ENCODE peak calls at places on chromosomes 3 and 15, in seven cellular contexts. One of them, this sample, is unnamed.
A peak's percentile ranks its signal among the peaks of the same experiment; 100 is the strongest.

GRCh38 chr3:119604878-119605277 is 7.2 kb downstream of the PLA1A start:
- DNase-seq in WTC11: no peak
- DNase-seq in HEK293T: no peak
- DNase-seq in HCT116: no peak
- DNase-seq in K562: no peak
- DNase-seq in HepG2: no peak
- DNase-seq in H1: no peak
- DNase-seq in this sample: no peak

GRCh38 chr15:69607101-69607500 is 154.5 kb downstream of the RPLP1 start:
- DNase-seq in WTC11: no peak
- DNase-seq in HEK293T: no peak
- DNase-seq in K562: no peak
- DNase-seq in HepG2: no peak
- DNase-seq in HCT116: no peak
- DNase-seq in H1: no peak
- DNase-seq in this sample: no peak

GRCh38 chr15:59555696-59556095 is 55.9 kb upstream of the GCNT3 start:
- DNase-seq in HEK293T: no peak
- DNase-seq in HCT116: no peak
- DNase-seq in K562: no peak
- DNase-seq in HepG2: no peak
- DNase-seq in WTC11: no peak
- DNase-seq in H1: no peak
- DNase-seq in this sample: no peak

GRCh38 chr3:53073553-53074365 is 27.9 kb upstream of the SFMBT1 start:
- DNase-seq in HEK293T: no peak
- DNase-seq in HepG2: no peak
- DNase-seq in H1: no peak
- DNase-seq in HCT116: no peak
- DNase-seq in WTC11: peak; percentile 11
- DNase-seq in K562: no peak
- DNase-seq in this sample: no peak

GRCh38 chr3:159032311-159032710 is 230.5 kb downstream of the MFSD1 start:
- DNase-seq in HCT116: peak; percentile 12
- DNase-seq in HepG2: no peak
- DNase-seq in H1: no peak
- DNase-seq in WTC11: no peak
- DNase-seq in HEK293T: no peak
- DNase-seq in K562: no peak
- DNase-seq in this sample: no peak

GRCh38 chr3:144185291-144185690 is 213.7 kb downstream of the DIPK2A start:
- DNase-seq in H1: no peak
- DNase-seq in K562: no peak
- DNase-seq in HepG2: no peak
- DNase-seq in WTC11: no peak
- DNase-seq in HCT116: no peak
- DNase-seq in HEK293T: no peak
- DNase-seq in this sample: no peak

GRCh38 chr15:95929232-95929846 is 401.2 kb upstream of the NR2F2 start:
- DNase-seq in HCT116: no peak
- DNase-seq in WTC11: no peak
- DNase-seq in H1: no peak
- DNase-seq in HepG2: no peak
- DNase-seq in K562: peak; percentile 87
- DNase-seq in HEK293T: no peak
- DNase-seq in this sample: peak; percentile 48

GRCh38 chr15:99232740-99233139 is 16.6 kb downstream of the TTC23 start:
- DNase-seq in WTC11: no peak
- DNase-seq in HCT116: no peak
- DNase-seq in HepG2: no peak
- DNase-seq in H1: no peak
- DNase-seq in K562: no peak
- DNase-seq in HEK293T: no peak
- DNase-seq in this sample: no peak

GRCh38 chr15:28953573-28954195 is 67.9 kb downstream of the APBA2 start:
- DNase-seq in WTC11: no peak
- DNase-seq in HepG2: no peak
- DNase-seq in H1: no peak
- DNase-seq in HCT116: no peak
- DNase-seq in K562: no peak
- DNase-seq in HEK293T: no peak
- DNase-seq in this sample: no peak

GRCh38 chr3:171829841-171830559 is 13.1 kb upstream of the TMEM212 start:
- DNase-seq in WTC11: peak; percentile 78
- DNase-seq in HEK293T: peak; percentile 69
- DNase-seq in K562: no peak
- DNase-seq in H1: peak; percentile 73
- DNase-seq in HepG2: peak; percentile 81
- DNase-seq in HCT116: no peak
- DNase-seq in this sample: no peak

GRCh38 chr3:20564966-20565365 is 379.0 kb upstream of the SGO1 start:
- DNase-seq in WTC11: no peak
- DNase-seq in K562: no peak
- DNase-seq in HCT116: no peak
- DNase-seq in HEK293T: no peak
- DNase-seq in H1: no peak
- DNase-seq in HepG2: no peak
- DNase-seq in this sample: no peak

GRCh38 chr3:37138816-37139215 is 35.6 kb downstream of the LRRFIP2 start:
- DNase-seq in HEK293T: no peak
- DNase-seq in H1: no peak
- DNase-seq in K562: no peak
- DNase-seq in HepG2: peak; percentile 46
- DNase-seq in WTC11: no peak
- DNase-seq in HCT116: no peak
- DNase-seq in this sample: no peak

GRCh38 chr3:46829699-46830208 is 33.5 kb downstream of the MYL3 start:
- DNase-seq in HepG2: no peak
- DNase-seq in WTC11: no peak
- DNase-seq in HCT116: no peak
- DNase-seq in HEK293T: no peak
- DNase-seq in K562: no peak
- DNase-seq in H1: peak; percentile 36
- DNase-seq in this sample: peak; percentile 32

DNA sequence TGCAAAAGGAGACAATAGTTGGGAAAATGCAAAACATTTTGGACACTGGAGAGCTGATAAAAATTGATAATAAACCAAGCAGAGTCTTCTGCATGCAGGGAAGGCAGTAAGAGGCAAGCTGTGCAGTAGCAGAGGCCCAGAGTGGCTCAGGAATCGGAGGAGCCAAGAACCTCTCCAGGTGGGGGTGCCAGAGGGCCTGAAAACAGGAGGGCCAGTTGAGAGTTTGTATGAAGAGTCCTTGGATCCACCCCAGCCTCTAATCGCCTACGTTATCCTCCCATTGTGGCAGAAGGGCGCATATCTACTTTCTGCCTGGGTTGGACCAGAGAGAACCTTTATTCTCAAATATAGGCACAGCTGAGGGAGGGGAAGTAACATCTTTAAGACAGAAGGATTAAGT is 48.9 kb upstream of the RBP1 start:
- DNase-seq in HEK293T: peak; percentile 30
- DNase-seq in HCT116: peak; percentile 6
- DNase-seq in WTC11: peak; percentile 79
- DNase-seq in HepG2: peak; percentile 39
- DNase-seq in H1: peak; percentile 83
- DNase-seq in K562: peak; percentile 17
- DNase-seq in this sample: no peak
- TF ChIP-seq SP1 in HEK293T: no peak
- TF ChIP-seq SP1 in HCT116: no peak
- TF ChIP-seq SP1 in WTC11: no peak
- TF ChIP-seq SP1 in HepG2: no peak
- TF ChIP-seq SP1 in H1: no peak
- TF ChIP-seq SP1 in K562: no peak
- TF ChIP-seq SP1 in this sample: no peak

GRCh38 chr15:66677336-66677735 is 24.7 kb upstream of the SMAD6 start:
- DNase-seq in HCT116: no peak
- DNase-seq in K562: no peak
- DNase-seq in H1: no peak
- DNase-seq in HEK293T: no peak
- DNase-seq in WTC11: no peak
- DNase-seq in HepG2: no peak
- DNase-seq in this sample: no peak

GRCh38 chr15:66672867-66673266 is 29.2 kb upstream of the SMAD6 start:
- DNase-seq in WTC11: no peak
- DNase-seq in K562: no peak
- DNase-seq in HCT116: no peak
- DNase-seq in HepG2: no peak
- DNase-seq in HEK293T: no peak
- DNase-seq in H1: no peak
- DNase-seq in this sample: no peak

GRCh38 chr15:66673410-66674322 is 28.4 kb upstream of the SMAD6 start:
- DNase-seq in H1: peak; percentile 96
- DNase-seq in HepG2: no peak
- DNase-seq in WTC11: peak; percentile 95
- DNase-seq in HEK293T: peak; percentile 79
- DNase-seq in K562: peak; percentile 91
- DNase-seq in HCT116: peak; percentile 60
- DNase-seq in this sample: no peak

GRCh38 chr15:66675456-66675855 is 26.6 kb upstream of the SMAD6 start:
- DNase-seq in WTC11: no peak
- DNase-seq in HCT116: no peak
- DNase-seq in HEK293T: no peak
- DNase-seq in K562: no peak
- DNase-seq in H1: no peak
- DNase-seq in HepG2: no peak
- DNase-seq in this sample: no peak

DNA sequence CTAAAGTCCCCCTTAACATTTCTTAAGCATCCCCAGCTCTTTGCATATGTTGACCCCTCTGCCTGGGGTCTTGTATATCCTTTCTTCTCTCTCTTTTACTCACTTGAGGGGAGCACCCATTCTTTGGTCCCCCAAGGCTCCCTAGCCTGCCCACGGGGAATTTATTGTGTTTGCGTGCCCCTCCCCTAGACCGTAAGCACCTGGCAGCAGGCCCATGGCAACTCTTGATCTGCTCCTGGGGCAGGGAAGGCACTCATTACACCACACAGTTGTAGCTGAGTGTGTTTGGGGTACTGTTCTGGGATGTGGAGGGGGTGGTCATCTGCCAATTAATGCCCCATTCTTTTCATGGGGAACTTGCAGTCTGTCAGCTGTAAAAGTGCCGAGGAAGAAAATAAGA is 27.3 kb upstream of the SMAD6 start:
- DNase-seq in HCT116: no peak
- DNase-seq in H1: no peak
- DNase-seq in HepG2: no peak
- DNase-seq in WTC11: no peak
- DNase-seq in K562: no peak
- DNase-seq in HEK293T: no peak
- DNase-seq in this sample: no peak
- TF ChIP-seq SP1 in HCT116: no peak
- TF ChIP-seq SP1 in H1: no peak
- TF ChIP-seq SP1 in HepG2: no peak
- TF ChIP-seq SP1 in WTC11: no peak
- TF ChIP-seq SP1 in K562: no peak
- TF ChIP-seq SP1 in HEK293T: no peak
- TF ChIP-seq SP1 in this sample: no peak

GRCh38 chr3:183933160-183933559 is 48.5 kb upstream of the PARL start:
- DNase-seq in HepG2: no peak
- DNase-seq in K562: no peak
- DNase-seq in WTC11: no peak
- DNase-seq in HCT116: no peak
- DNase-seq in H1: no peak
- DNase-seq in HEK293T: no peak
- DNase-seq in this sample: no peak

GRCh38 chr3:183943739-183944138 is 59.1 kb upstream of the PARL start:
- DNase-seq in HepG2: no peak
- DNase-seq in WTC11: no peak
- DNase-seq in HCT116: no peak
- DNase-seq in H1: no peak
- DNase-seq in K562: no peak
- DNase-seq in HEK293T: no peak
- DNase-seq in this sample: no peak

GRCh38 chr3:183941216-183941615 is 56.5 kb upstream of the PARL start:
- DNase-seq in HepG2: no peak
- DNase-seq in H1: no peak
- DNase-seq in WTC11: no peak
- DNase-seq in HEK293T: no peak
- DNase-seq in HCT116: no peak
- DNase-seq in K562: no peak
- DNase-seq in this sample: no peak

GRCh38 chr3:183931881-183932280 is 47.2 kb upstream of the PARL start:
- DNase-seq in H1: no peak
- DNase-seq in HCT116: no peak
- DNase-seq in K562: no peak
- DNase-seq in WTC11: no peak
- DNase-seq in HEK293T: no peak
- DNase-seq in HepG2: no peak
- DNase-seq in this sample: no peak

GRCh38 chr3:183937601-183938286 is 53.1 kb upstream of the PARL start:
- DNase-seq in K562: no peak
- DNase-seq in H1: no peak
- DNase-seq in HepG2: no peak
- DNase-seq in WTC11: no peak
- DNase-seq in HEK293T: no peak
- DNase-seq in HCT116: no peak
- DNase-seq in this sample: no peak
- TF ChIP-seq SP1 in K562: no peak
- TF ChIP-seq SP1 in H1: no peak
- TF ChIP-seq SP1 in HepG2: no peak
- TF ChIP-seq SP1 in WTC11: no peak
- TF ChIP-seq SP1 in HEK293T: no peak
- TF ChIP-seq SP1 in HCT116: no peak
- TF ChIP-seq SP1 in this sample: no peak

GRCh38 chr3:198108756-198109155 is 148.7 kb downstream of the LMLN start:
- DNase-seq in WTC11: no peak
- DNase-seq in K562: no peak
- DNase-seq in H1: no peak
- DNase-seq in HCT116: no peak
- DNase-seq in HEK293T: no peak
- DNase-seq in HepG2: no peak
- DNase-seq in this sample: no peak

GRCh38 chr3:198107840-198108734 is 148.1 kb downstream of the LMLN start:
- DNase-seq in HEK293T: peak; percentile 39
- DNase-seq in HepG2: no peak
- DNase-seq in H1: no peak
- DNase-seq in WTC11: no peak
- DNase-seq in HCT116: no peak
- DNase-seq in K562: peak; percentile 52
- DNase-seq in this sample: no peak

GRCh38 chr3:198113219-198114053 is 153.4 kb downstream of the LMLN start:
- DNase-seq in H1: peak; percentile 54
- DNase-seq in HepG2: no peak
- DNase-seq in K562: no peak
- DNase-seq in WTC11: peak; percentile 40
- DNase-seq in HEK293T: no peak
- DNase-seq in HCT116: no peak
- DNase-seq in this sample: no peak

GRCh38 chr3:198112031-198112430 is 152.0 kb downstream of the LMLN start:
- DNase-seq in HCT116: no peak
- DNase-seq in H1: no peak
- DNase-seq in WTC11: no peak
- DNase-seq in K562: no peak
- DNase-seq in HepG2: no peak
- DNase-seq in HEK293T: no peak
- DNase-seq in this sample: no peak

DNA sequence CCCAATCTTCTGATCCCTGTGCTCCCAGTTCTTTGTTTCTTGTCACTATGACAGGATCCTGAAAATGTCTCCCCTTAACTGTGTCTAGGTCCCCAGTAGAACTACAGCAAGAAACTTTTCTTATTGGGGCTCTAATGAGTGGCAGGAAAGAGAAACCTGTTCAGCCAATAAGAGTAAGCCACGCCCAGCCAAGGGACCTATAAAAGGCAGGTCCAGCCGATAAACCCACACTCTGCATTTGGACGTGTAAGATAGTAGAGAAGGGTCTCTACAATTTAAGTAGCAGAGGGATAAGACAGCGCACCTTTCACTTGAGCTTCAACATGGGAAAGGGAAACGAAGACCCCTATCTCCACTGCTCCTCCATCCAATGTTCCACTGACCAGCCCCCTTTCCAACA is 149.9 kb downstream of the LMLN start:
- DNase-seq in WTC11: no peak
- DNase-seq in HCT116: no peak
- DNase-seq in H1: no peak
- DNase-seq in HepG2: no peak
- DNase-seq in K562: no peak
- DNase-seq in HEK293T: no peak
- DNase-seq in this sample: no peak
- TF ChIP-seq SP1 in WTC11: no peak
- TF ChIP-seq SP1 in HCT116: no peak
- TF ChIP-seq SP1 in H1: no peak
- TF ChIP-seq SP1 in HepG2: no peak
- TF ChIP-seq SP1 in K562: no peak
- TF ChIP-seq SP1 in HEK293T: no peak
- TF ChIP-seq SP1 in this sample: no peak